ENCODE peak calls at places on chromosomes 13 and 19, in five cellular contexts. N, T, Q, A and O are unnamed samples.
A peak's percentile ranks its signal among the peaks of the same experiment; 100 is the strongest.

GRCh38 chr13:106919638-106920037 is 351.7 kb upstream of the ARGLU1 start:
- DNase-seq in N (peak; percentile 82), Q (no peak), T (no peak), A (no peak), O (no peak)

GRCh38 chr19:16899566-16900075 is 10.8 kb downstream of the F2RL3 start:
- DNase-seq in N (peak; percentile 84), Q (peak; percentile 35), T (no peak), A (no peak), O (no peak)

GRCh38 chr13:88068975-88069374 is 397.8 kb downstream of the SLITRK5 start:
- DNase-seq in A (peak; percentile 41), N (peak; percentile 35), Q (no peak), T (peak; percentile 35), O (no peak)

GRCh38 chr13:72295173-72295572 is 428.2 kb upstream of the DACH1 start:
- DNase-seq in N (no peak), T (no peak), Q (no peak), A (no peak), O (no peak)

GRCh38 chr13:71979616-71980015 is 112.6 kb upstream of the DACH1 start:
- DNase-seq in A (no peak), N (no peak), T (no peak), Q (peak; percentile 6), O (no peak)

GRCh38 chr19:44626067-44626624 is 12.8 kb downstream of the IGSF23 start:
- DNase-seq in A (no peak), T (no peak), N (no peak), Q (peak; percentile 66), O (no peak)

GRCh38 chr13:113029487-113030258 is 60.7 kb downstream of the MCF2L start:
- DNase-seq in A (no peak), Q (no peak), T (no peak), N (no peak), O (no peak)

GRCh38 chr13:82661126-82661525 is 1221.1 kb downstream of the SLITRK1 start:
- DNase-seq in N (no peak), T (no peak), A (no peak), Q (no peak), O (no peak)

GRCh38 chr13:60765700-60766411 is 368.8 kb downstream of the TDRD3 start:
- DNase-seq in A (no peak), T (no peak), Q (no peak), N (no peak), O (peak; percentile 38)

GRCh38 chr19:5950744-5951143 is 27.2 kb downstream of the RANBP3 start:
- DNase-seq in Q (no peak), T (no peak), A (no peak), N (no peak), O (no peak)

GRCh38 chr13:92719868-92720267 is 506.7 kb upstream of the GPC6 start:
- DNase-seq in Q (no peak), T (no peak), N (no peak), A (peak; percentile 2), O (no peak)

GRCh38 chr19:53671621-53672111 is 39.9 kb downstream of the DPRX start:
- DNase-seq in N (no peak), Q (no peak), A (no peak), T (no peak), O (no peak)

GRCh38 chr19:3573162-3573857 is 566 bp downstream of the HMG20B start:
- DNase-seq in A (no peak), N (peak; percentile 92), Q (no peak), T (peak; percentile 74), O (no peak)

GRCh38 chr19:52946322-52947310 is 16.1 kb downstream of the ZNF816 start:
- DNase-seq in T (peak; percentile 69), A (peak; percentile 89), Q (no peak), N (no peak), O (peak; percentile 70)

GRCh38 chr13:100817897-100818296 is 143.3 kb upstream of the TMTC4 start:
- DNase-seq in Q (no peak), N (no peak), T (no peak), A (no peak), O (no peak)

GRCh38 chr19:32866061-32866460 is 3.5 kb downstream of the SLC7A9 start:
- DNase-seq in T (no peak), A (no peak), N (peak; percentile 51), Q (no peak), O (no peak)

GRCh38 chr13:100646030-100646673 is 28.4 kb downstream of the TMTC4 start:
- DNase-seq in Q (peak; percentile 15), A (no peak), N (no peak), T (no peak), O (no peak)

GRCh38 chr13:77300176-77301141 is 26.4 kb downstream of the MYCBP2 start:
- DNase-seq in A (no peak), T (no peak), Q (no peak), N (no peak), O (no peak)

GRCh38 chr13:114106526-114106925 is 25.9 kb downstream of the RASA3 start:
- DNase-seq in Q (no peak), N (peak; percentile 29), T (no peak), A (no peak), O (no peak)

GRCh38 chr13:113138792-113139551 is 16.4 kb downstream of the F10 start:
- DNase-seq in Q (no peak), N (no peak), T (no peak), A (no peak), O (no peak)

GRCh38 chr13:45538382-45538781 is 73.6 kb downstream of the COG3 start:
- DNase-seq in A (no peak), N (no peak), Q (peak; percentile 7), T (no peak), O (no peak)

GRCh38 chr19:47229674-47230121 is 1.3 kb downstream of the BBC3 start:
- DNase-seq in T (no peak), N (no peak), Q (no peak), A (no peak), O (no peak)

GRCh38 chr19:47227347-47228167 is 3.4 kb downstream of the BBC3 start:
- DNase-seq in N (peak; percentile 92), T (peak; percentile 98), Q (peak; percentile 87), A (peak; percentile 99), O (peak; percentile 80)

GRCh38 chr19:47226426-47227346 is 4.3 kb downstream of the BBC3 start:
- DNase-seq in A (no peak), N (peak; percentile 94), T (peak; percentile 94), Q (peak; percentile 76), O (no peak)

GRCh38 chr19:47228937-47229673 is 1.9 kb downstream of the BBC3 start:
- DNase-seq in Q (no peak), A (no peak), T (peak; percentile 67), N (no peak), O (no peak)

DNA sequence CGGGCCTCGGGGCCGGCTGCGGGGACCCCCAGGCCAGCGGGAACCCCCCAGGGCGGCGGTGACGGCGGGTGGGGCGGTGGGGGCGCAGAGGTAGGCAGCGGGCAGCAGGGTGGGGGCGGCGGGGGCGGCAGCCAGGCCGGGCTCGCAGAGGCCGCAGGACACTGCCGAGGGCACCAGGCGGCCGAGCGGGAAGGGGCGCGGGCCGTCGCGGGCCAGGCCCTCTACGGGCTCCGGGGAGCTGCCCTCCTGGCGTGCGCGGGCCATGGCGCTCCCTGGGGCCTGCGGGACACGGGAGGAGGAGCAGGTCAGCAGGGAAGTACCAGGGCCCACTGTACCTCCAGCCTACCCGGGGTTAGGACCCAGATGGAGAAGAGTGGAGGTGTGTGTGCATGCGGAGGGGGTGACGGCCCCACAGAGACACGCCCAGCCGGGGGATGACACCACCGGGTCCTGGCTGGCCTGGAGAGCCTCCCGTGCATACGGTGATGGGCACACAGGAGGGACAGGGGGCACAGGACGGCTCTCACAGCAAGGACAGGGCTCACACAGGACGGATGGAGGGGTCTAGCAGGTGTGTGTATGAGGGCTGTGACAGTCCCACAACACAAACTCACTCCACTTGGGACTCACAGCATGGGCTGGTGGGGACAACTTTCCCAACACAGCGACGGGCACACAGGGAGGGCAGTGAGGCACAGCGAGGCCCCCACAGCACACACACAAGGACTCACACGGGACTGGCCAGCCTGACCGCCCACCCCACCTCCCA is 2.6 kb downstream of the BBC3 start:
- DNase-seq in T (peak; percentile 85), A (no peak), N (peak; percentile 88), Q (no peak), O (no peak)
- H3K4me1 ChIP-seq in T (peaks cover 58% of the 10 kb centered on the region), A (peaks cover 17% of the 10 kb centered on the region), N (peaks cover 57% of the 10 kb centered on the region), Q (peaks cover 74% of the 10 kb centered on the region), O (peaks cover 12% of the 10 kb centered on the region)

GRCh38 chr13:40801255-40802217 is 12.1 kb downstream of the SLC25A15 start:
- DNase-seq in Q (no peak), N (no peak), A (no peak), T (no peak), O (peak; percentile 29)
- TF ChIP-seq POLR2A in Q (no peak), N (no peak), A (no peak), T (no peak), O (no peak)

GRCh38 chr13:47281981-47282380 is 385.1 kb upstream of the HTR2A start:
- DNase-seq in Q (no peak), A (no peak), N (no peak), T (no peak), O (no peak)

GRCh38 chr13:47279956-47280355 is 383.1 kb upstream of the HTR2A start:
- DNase-seq in A (no peak), N (no peak), Q (no peak), T (no peak), O (no peak)

GRCh38 chr13:47277774-47278173 is 380.9 kb upstream of the HTR2A start:
- DNase-seq in N (no peak), Q (no peak), A (no peak), T (no peak), O (no peak)
- H3K4me1 ChIP-seq in N (no peaks in the 10 kb centered on the region), Q (no peaks in the 10 kb centered on the region), A (no peaks in the 10 kb centered on the region), T (no peaks in the 10 kb centered on the region), O (no peaks in the 10 kb centered on the region)

GRCh38 chr19:58009666-58010301 is 7.2 kb upstream of the ZNF606 start:
- DNase-seq in A (peak; percentile 69), T (peak; percentile 89), N (peak; percentile 92), Q (no peak), O (peak; percentile 90)
- TF ChIP-seq POLR2A in A (no peak), T (no peak), N (no peak), Q (no peak), O (peak; percentile 27)

DNA sequence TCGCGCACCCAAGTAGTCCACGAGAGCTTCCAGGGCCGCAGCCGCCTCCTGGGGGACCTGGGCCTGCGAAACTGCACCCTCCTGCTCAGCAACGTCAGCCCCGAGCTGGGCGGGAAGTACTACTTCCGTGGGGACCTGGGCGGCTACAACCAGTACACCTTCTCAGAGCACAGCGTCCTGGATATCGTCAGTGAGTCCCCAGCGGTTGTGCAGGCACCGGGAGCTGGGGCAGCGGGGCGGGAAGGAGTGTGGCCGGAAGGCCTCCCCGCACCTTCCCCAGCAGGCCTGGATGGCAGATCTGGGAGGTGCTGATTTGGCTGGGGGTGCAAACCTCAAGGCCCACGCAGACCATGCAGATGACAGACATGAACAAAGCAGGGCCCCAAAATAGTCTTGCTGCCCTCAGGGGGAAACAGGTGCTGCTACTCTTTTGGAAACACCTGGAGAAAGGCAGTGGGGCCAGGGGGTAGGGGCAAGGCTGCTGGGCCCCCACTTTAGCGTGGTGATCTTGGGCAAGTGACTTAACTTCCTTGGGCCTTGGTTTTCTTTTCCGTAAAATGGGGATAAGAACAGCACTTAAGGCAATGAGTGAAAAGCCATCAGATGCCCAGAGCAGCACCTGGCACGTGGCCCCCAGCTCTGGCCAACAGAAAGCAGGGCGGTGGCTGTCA is 4.0 kb downstream of the MAG start:
- DNase-seq in T (no peak), Q (no peak), A (no peak), N (peak; percentile 91), O (no peak)
- H3K4me1 ChIP-seq in T (no peaks in the 10 kb centered on the region), Q (peaks cover 1% of the 10 kb centered on the region), A (no peaks in the 10 kb centered on the region), N (peaks cover 15% of the 10 kb centered on the region), O (no peaks in the 10 kb centered on the region)

DNA sequence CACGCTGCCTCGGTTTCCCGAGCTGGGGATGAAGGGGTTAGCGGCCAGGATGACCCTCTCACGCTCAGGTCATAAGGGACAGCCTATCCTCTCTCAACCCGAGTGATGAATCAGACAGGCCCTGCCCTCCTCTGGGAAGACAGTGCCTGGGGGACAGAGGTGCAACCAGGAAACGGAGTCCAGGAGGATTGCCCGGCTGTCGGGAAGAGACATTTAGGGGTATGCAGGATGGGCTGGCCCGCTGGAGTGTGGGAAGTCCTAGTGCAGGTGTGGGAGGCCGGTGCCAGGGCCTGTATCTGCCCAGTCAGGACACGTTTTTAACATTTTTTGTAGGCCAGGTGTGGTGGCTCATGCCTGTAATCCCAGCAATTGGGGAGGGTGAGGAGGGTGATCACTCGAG is 8.3 kb downstream of the LSM7 start:
- DNase-seq in T (no peak), N (no peak), A (no peak), Q (no peak), O (no peak)
- TF ChIP-seq POLR2A in T (no peak), N (no peak), A (no peak), Q (no peak), O (no peak)